ENCODE peak calls at places on chromosome 14, in four cellular contexts. W is GM23338, R is prostate gland, F is NCI-H524. Y is an unnamed sample.

GRCh38 chr14:104370256-104370870 is 209.2 kb upstream of the C14orf180 start:
- DNase-seq in W (peak), R (peak), F (peak), Y (no peak)

GRCh38 chr14:90402009-90402408 is 5.2 kb downstream of the CALM1 start:
- DNase-seq in W (no peak), R (no peak), F (no peak), Y (no peak)

GRCh38 chr14:69013943-69014782 is 35.1 kb upstream of the ACTN1 start:
- DNase-seq in W (peak), R (peak), F (peak), Y (no peak)

GRCh38 chr14:51310453-51311074 is 70.5 kb downstream of the TMX1 start:
- DNase-seq in W (no peak), R (no peak), F (peak), Y (no peak)

GRCh38 chr14:60485057-60485599 is 735 bp downstream of the C14orf39 start:
- DNase-seq in W (peak), R (no peak), F (peak), Y (no peak)

GRCh38 chr14:105487449-105487985 is 831 bp downstream of the CRIP1 start:
- DNase-seq in W (no peak), R (no peak), F (no peak), Y (no peak)

GRCh38 chr14:92408186-92408585 is 85.2 kb downstream of the SLC24A4 start:
- DNase-seq in W (no peak), R (peak), F (no peak), Y (no peak)

GRCh38 chr14:104135121-104135903 is 3.1 kb upstream of the KIF26A start:
- DNase-seq in W (peak), R (no peak), F (peak), Y (no peak)

GRCh38 chr14:20682435-20683124 is 1.8 kb upstream of the RNASE4 start:
- DNase-seq in W (peak), R (peak), F (peak), Y (no peak)

GRCh38 chr14:73467800-73468199 is 9.5 kb upstream of the NUMB start:
- DNase-seq in W (no peak), R (no peak), F (no peak), Y (no peak)

GRCh38 chr14:95206534-95206933 is 49.2 kb upstream of the DICER1 start:
- DNase-seq in W (no peak), R (no peak), F (no peak), Y (no peak)

GRCh38 chr14:67668559-67668958 is 5.9 kb downstream of the VTI1B start:
- DNase-seq in W (no peak), R (no peak), F (no peak), Y (peak)

GRCh38 chr14:33555710-33556350 is 395.0 kb downstream of the EGLN3 start:
- DNase-seq in W (no peak), R (no peak), F (no peak), Y (no peak)

GRCh38 chr14:104363891-104364760 is 215.4 kb upstream of the C14orf180 start:
- DNase-seq in W (no peak), R (no peak), F (no peak), Y (no peak)

GRCh38 chr14:104970231-104971068 is 7.7 kb downstream of the AHNAK2 start:
- DNase-seq in W (peak), R (no peak), F (no peak), Y (no peak)

GRCh38 chr14:104023325-104024055 is 62.0 kb upstream of the ASPG start:
- DNase-seq in W (no peak), R (no peak), F (no peak), Y (no peak)

GRCh38 chr14:31294736-31295398 is 87.3 kb upstream of the HECTD1 start:
- DNase-seq in W (no peak), R (no peak), F (no peak), Y (no peak)

GRCh38 chr14:69153848-69154208 is 909 bp upstream of the DCAF5 start:
- DNase-seq in W (peak), R (peak), F (peak), Y (no peak)

GRCh38 chr14:98181768-98182167 is 1090.2 kb downstream of the BCL11B start:
- DNase-seq in W (no peak), R (no peak), F (no peak), Y (no peak)

GRCh38 chr14:51507556-51508511 is 143.9 kb upstream of the FRMD6 start:
- DNase-seq in W (no peak), R (peak), F (peak), Y (no peak)

GRCh38 chr14:103136388-103137271 is 13.4 kb downstream of the TNFAIP2 start:
- DNase-seq in W (peak), R (no peak), F (peak), Y (no peak)